ENCODE peak calls at places on chromosomes 4 and X, in six cellular contexts. One of them, this sample, is unnamed.
A peak's percentile ranks its signal among the peaks of the same experiment; 100 is the strongest.

GRCh38 chrX:14886252-14886651 is 13.0 kb downstream of the MOSPD2 start:
- DNase-seq in CD4-positive, alpha-beta T cell: no peak
- DNase-seq in CD8-positive, alpha-beta T cell: no peak
- DNase-seq in lower leg skin: no peak
- DNase-seq in RWPE1: no peak
- DNase-seq in neural crest cell: no peak
- DNase-seq in this sample: no peak

GRCh38 chrX:106728337-106728736 is 1.8 kb downstream of the RNF128 start:
- DNase-seq in neural crest cell: no peak
- DNase-seq in RWPE1: no peak
- DNase-seq in CD4-positive, alpha-beta T cell: no peak
- DNase-seq in CD8-positive, alpha-beta T cell: no peak
- DNase-seq in lower leg skin: no peak
- DNase-seq in this sample: no peak

GRCh38 chr4:67907650-67908049 is 23.8 kb upstream of the TMPRSS11D start:
- DNase-seq in RWPE1: no peak
- DNase-seq in CD4-positive, alpha-beta T cell: no peak
- DNase-seq in lower leg skin: no peak
- DNase-seq in neural crest cell: no peak
- DNase-seq in CD8-positive, alpha-beta T cell: no peak
- DNase-seq in this sample: no peak

GRCh38 chr4:180695851-180696250 is 1547.4 kb upstream of the TENM3 start:
- DNase-seq in neural crest cell: no peak
- DNase-seq in CD4-positive, alpha-beta T cell: no peak
- DNase-seq in RWPE1: no peak
- DNase-seq in lower leg skin: no peak
- DNase-seq in CD8-positive, alpha-beta T cell: no peak
- DNase-seq in this sample: no peak

GRCh38 chrX:12042615-12043014 is 95.7 kb upstream of the FRMPD4 start:
- DNase-seq in CD4-positive, alpha-beta T cell: no peak
- DNase-seq in RWPE1: no peak
- DNase-seq in lower leg skin: no peak
- DNase-seq in CD8-positive, alpha-beta T cell: no peak
- DNase-seq in neural crest cell: no peak
- DNase-seq in this sample: no peak

GRCh38 chrX:45385767-45386166 is 185.1 kb upstream of the DIPK2B start:
- DNase-seq in lower leg skin: no peak
- DNase-seq in RWPE1: no peak
- DNase-seq in CD4-positive, alpha-beta T cell: no peak
- DNase-seq in neural crest cell: no peak
- DNase-seq in CD8-positive, alpha-beta T cell: no peak
- DNase-seq in this sample: no peak

GRCh38 chr4:118954246-118954645 is 65.6 kb downstream of the SYNPO2 start:
- DNase-seq in CD8-positive, alpha-beta T cell: no peak
- DNase-seq in lower leg skin: no peak
- DNase-seq in CD4-positive, alpha-beta T cell: no peak
- DNase-seq in RWPE1: no peak
- DNase-seq in neural crest cell: no peak
- DNase-seq in this sample: no peak

GRCh38 chr4:85713005-85713404 is 238.1 kb downstream of the ARHGAP24 start:
- DNase-seq in CD8-positive, alpha-beta T cell: no peak
- DNase-seq in RWPE1: no peak
- DNase-seq in neural crest cell: no peak
- DNase-seq in CD4-positive, alpha-beta T cell: no peak
- DNase-seq in lower leg skin: no peak
- DNase-seq in this sample: no peak

GRCh38 chr4:158121203-158121586 is 51.6 kb downstream of the GASK1B start:
- DNase-seq in lower leg skin: no peak
- DNase-seq in RWPE1: peak; percentile 6
- DNase-seq in neural crest cell: no peak
- DNase-seq in CD4-positive, alpha-beta T cell: no peak
- DNase-seq in CD8-positive, alpha-beta T cell: no peak
- DNase-seq in this sample: no peak

GRCh38 chrX:26783512-26784225 is 567.7 kb downstream of the MAGEB5 start:
- DNase-seq in RWPE1: no peak
- DNase-seq in CD8-positive, alpha-beta T cell: no peak
- DNase-seq in lower leg skin: no peak
- DNase-seq in neural crest cell: peak; percentile 26
- DNase-seq in CD4-positive, alpha-beta T cell: no peak
- DNase-seq in this sample: no peak

DNA sequence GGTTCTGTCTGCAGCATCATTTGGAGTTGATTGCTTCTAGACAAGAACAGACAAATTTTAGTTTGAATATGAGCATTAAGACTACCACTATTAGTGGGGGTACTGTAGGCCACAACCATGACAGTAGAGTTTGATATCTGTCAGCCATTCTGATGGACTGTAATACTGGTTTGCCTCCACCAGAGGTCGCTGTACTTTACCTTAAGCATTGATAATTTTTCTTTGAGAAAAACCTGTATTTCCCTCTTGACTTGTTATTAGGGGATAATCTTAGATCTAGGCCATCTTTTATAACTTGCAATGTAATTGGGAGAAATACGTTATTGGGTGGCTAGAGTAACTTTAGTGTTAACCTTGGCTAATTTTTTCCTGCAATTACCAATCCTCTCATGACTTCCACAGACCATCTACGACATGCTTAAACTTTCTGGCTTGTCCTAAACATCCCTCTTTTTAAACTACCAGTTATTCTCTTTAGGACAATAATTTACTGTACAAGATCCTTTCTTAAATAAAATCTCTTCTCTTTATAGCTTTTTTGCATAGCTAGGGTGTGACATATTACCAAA is 562.4 kb downstream of the MAGEB5 start:
- DNase-seq in CD4-positive, alpha-beta T cell: no peak
- DNase-seq in CD8-positive, alpha-beta T cell: no peak
- DNase-seq in RWPE1: no peak
- DNase-seq in neural crest cell: no peak
- DNase-seq in lower leg skin: no peak
- DNase-seq in this sample: no peak
- TF ChIP-seq CTCF in CD4-positive, alpha-beta T cell: no peak
- TF ChIP-seq CTCF in CD8-positive, alpha-beta T cell: no peak
- TF ChIP-seq CTCF in RWPE1: no peak
- TF ChIP-seq CTCF in neural crest cell: peak; percentile 41
- TF ChIP-seq CTCF in lower leg skin: no peak
- TF ChIP-seq CTCF in this sample: no peak

GRCh38 chr4:134650461-134650860 is 448.9 kb upstream of the PABPC4L start:
- DNase-seq in lower leg skin: no peak
- DNase-seq in RWPE1: no peak
- DNase-seq in neural crest cell: no peak
- DNase-seq in CD8-positive, alpha-beta T cell: no peak
- DNase-seq in CD4-positive, alpha-beta T cell: no peak
- DNase-seq in this sample: no peak
- TF ChIP-seq CTCF in lower leg skin: no peak
- TF ChIP-seq CTCF in RWPE1: no peak
- TF ChIP-seq CTCF in neural crest cell: peak; percentile 28
- TF ChIP-seq CTCF in CD8-positive, alpha-beta T cell: no peak
- TF ChIP-seq CTCF in CD4-positive, alpha-beta T cell: no peak
- TF ChIP-seq CTCF in this sample: no peak

DNA sequence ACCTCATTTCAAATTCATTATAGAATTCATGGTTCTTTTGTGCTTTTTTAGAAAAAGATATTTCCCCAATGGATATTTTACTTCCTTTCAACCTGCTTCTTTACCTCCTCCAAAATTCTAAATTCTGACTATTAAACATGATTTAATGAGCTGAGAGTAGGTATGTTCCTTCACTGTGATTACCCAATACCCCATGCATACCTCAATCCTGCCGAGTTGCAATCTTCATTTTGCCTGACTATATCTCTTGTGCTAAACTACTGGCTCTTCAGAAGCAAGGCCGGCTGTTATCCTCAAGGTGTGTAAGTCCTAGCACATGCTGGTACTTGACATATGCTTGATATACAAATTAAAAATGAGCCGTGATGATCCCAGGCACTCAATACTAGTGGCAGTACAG is 320.5 kb downstream of the KCNIP4 start:
- DNase-seq in CD4-positive, alpha-beta T cell: no peak
- DNase-seq in RWPE1: no peak
- DNase-seq in lower leg skin: no peak
- DNase-seq in CD8-positive, alpha-beta T cell: no peak
- DNase-seq in neural crest cell: no peak
- DNase-seq in this sample: no peak
- TF ChIP-seq CTCF in CD4-positive, alpha-beta T cell: no peak
- TF ChIP-seq CTCF in RWPE1: no peak
- TF ChIP-seq CTCF in lower leg skin: no peak
- TF ChIP-seq CTCF in CD8-positive, alpha-beta T cell: no peak
- TF ChIP-seq CTCF in neural crest cell: no peak
- TF ChIP-seq CTCF in this sample: no peak

DNA sequence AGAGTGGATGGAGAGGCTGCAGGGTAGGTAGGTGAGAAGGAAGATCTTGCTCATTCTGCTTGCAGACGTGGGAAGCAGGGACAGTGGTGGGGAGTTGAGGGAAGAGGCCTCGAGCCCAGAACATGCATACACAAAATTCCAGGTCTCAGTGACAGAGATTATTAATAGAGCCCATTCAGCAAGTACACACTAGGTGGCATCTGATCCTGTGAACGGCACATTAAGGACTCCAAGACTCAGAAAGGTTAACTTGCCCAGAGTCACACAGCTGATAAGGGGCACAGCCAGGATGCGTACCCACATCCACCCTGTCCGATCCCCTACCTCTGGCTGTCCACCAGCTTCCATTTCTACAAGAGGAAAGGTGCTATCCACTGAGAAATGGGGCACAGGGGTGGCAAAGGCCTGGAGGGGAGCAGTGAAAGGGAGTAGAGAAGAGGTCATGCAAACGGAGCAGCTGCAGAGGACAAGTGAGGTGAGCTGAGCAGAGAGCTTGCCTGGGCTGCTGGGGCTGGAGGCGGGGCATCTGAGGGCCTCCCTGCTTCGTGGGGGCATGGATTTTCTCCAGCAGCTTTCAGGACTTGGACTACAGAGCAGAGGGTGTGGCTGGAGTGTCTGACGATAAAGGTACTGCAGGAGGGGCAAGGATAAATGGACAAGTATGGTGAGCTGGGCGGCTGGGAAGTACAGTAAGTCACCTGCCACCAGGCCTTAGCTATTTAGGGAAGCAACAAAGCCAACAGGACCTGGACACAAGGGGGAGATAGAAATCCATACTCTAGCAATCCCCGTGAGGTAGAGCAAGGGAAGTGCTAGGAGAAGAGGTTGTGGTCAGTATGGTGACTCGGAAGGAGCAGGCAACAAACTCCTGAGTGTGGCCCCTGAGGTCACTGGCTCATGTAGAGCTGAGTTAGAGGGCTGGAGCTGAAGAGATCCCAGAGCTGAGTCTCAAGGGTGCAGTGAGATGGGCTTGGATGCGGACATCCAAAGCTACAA is 11.2 kb downstream of the IDS start:
- DNase-seq in CD4-positive, alpha-beta T cell: no peak
- DNase-seq in RWPE1: no peak
- DNase-seq in neural crest cell: no peak
- DNase-seq in CD8-positive, alpha-beta T cell: no peak
- DNase-seq in lower leg skin: peak; percentile 46
- DNase-seq in this sample: no peak
- TF ChIP-seq CTCF in CD4-positive, alpha-beta T cell: no peak
- TF ChIP-seq CTCF in RWPE1: no peak
- TF ChIP-seq CTCF in neural crest cell: no peak
- TF ChIP-seq CTCF in CD8-positive, alpha-beta T cell: no peak
- TF ChIP-seq CTCF in lower leg skin: no peak
- TF ChIP-seq CTCF in this sample: no peak

DNA sequence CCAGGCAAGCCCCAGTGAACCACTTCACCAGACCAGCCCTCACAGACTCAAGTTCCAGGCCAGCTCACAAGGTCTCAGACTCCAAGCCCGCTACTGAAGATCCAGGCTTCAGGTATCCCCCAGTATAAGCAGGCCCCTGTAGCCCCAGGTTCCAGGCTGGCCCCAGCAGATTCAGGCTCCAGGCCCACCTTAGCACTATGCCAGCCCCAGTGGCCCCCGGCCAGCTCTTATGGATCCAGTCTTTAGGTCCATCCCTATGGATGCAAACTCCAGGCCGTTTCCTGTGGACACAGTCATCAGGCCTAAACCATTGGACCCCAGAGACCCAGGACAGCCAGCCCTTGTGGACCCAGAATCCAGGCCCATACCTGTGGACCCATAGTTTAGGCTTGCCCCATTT is 277.8 kb upstream of the MAGEB18 start:
- DNase-seq in neural crest cell: no peak
- DNase-seq in lower leg skin: no peak
- DNase-seq in RWPE1: no peak
- DNase-seq in CD4-positive, alpha-beta T cell: no peak
- DNase-seq in CD8-positive, alpha-beta T cell: no peak
- DNase-seq in this sample: no peak
- TF ChIP-seq CTCF in neural crest cell: no peak
- TF ChIP-seq CTCF in lower leg skin: no peak
- TF ChIP-seq CTCF in RWPE1: no peak
- TF ChIP-seq CTCF in CD4-positive, alpha-beta T cell: no peak
- TF ChIP-seq CTCF in CD8-positive, alpha-beta T cell: no peak
- TF ChIP-seq CTCF in this sample: no peak

GRCh38 chr4:81919810-81920209 is 448.1 kb upstream of the RASGEF1B start:
- DNase-seq in neural crest cell: no peak
- DNase-seq in CD8-positive, alpha-beta T cell: no peak
- DNase-seq in RWPE1: no peak
- DNase-seq in lower leg skin: no peak
- DNase-seq in CD4-positive, alpha-beta T cell: no peak
- DNase-seq in this sample: no peak

GRCh38 chr4:81922271-81922775 is 450.6 kb upstream of the RASGEF1B start:
- DNase-seq in neural crest cell: no peak
- DNase-seq in lower leg skin: no peak
- DNase-seq in CD4-positive, alpha-beta T cell: no peak
- DNase-seq in RWPE1: no peak
- DNase-seq in CD8-positive, alpha-beta T cell: no peak
- DNase-seq in this sample: no peak

GRCh38 chr4:81921757-81922159 is 450.1 kb upstream of the RASGEF1B start:
- DNase-seq in CD8-positive, alpha-beta T cell: no peak
- DNase-seq in RWPE1: no peak
- DNase-seq in CD4-positive, alpha-beta T cell: no peak
- DNase-seq in neural crest cell: no peak
- DNase-seq in lower leg skin: no peak
- DNase-seq in this sample: no peak

GRCh38 chr4:81915430-81915829 is 443.7 kb upstream of the RASGEF1B start:
- DNase-seq in CD4-positive, alpha-beta T cell: no peak
- DNase-seq in RWPE1: no peak
- DNase-seq in lower leg skin: no peak
- DNase-seq in CD8-positive, alpha-beta T cell: no peak
- DNase-seq in neural crest cell: no peak
- DNase-seq in this sample: no peak

DNA sequence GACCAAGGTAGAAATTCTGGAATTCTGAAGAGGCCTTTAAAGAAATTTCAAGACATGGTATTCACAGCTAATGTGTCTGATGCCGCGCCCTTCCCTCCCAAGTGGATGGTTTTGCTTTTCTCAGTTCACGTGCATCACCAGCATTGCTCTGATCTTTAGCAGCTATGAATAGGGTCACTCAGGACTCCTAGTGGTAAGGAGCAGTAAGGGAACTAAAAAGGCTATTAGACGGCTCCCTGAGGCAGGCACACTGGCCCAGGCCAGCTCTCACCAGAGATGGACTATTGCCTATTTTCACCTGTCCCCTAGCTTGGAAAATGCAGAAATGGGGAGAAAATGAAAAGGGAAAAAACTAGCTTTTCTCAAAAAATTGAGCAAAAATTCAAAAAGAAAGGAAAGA is 447.5 kb upstream of the RASGEF1B start:
- DNase-seq in neural crest cell: no peak
- DNase-seq in RWPE1: peak; percentile 9
- DNase-seq in CD4-positive, alpha-beta T cell: no peak
- DNase-seq in lower leg skin: no peak
- DNase-seq in CD8-positive, alpha-beta T cell: no peak
- DNase-seq in this sample: no peak
- TF ChIP-seq CTCF in neural crest cell: peak; percentile 54
- TF ChIP-seq CTCF in RWPE1: no peak
- TF ChIP-seq CTCF in CD4-positive, alpha-beta T cell: no peak
- TF ChIP-seq CTCF in lower leg skin: no peak
- TF ChIP-seq CTCF in CD8-positive, alpha-beta T cell: no peak
- TF ChIP-seq CTCF in this sample: peak; percentile 56

GRCh38 chrX:34521563-34521962 is 135.5 kb downstream of the TMEM47 start:
- DNase-seq in RWPE1: peak; percentile 0
- DNase-seq in CD8-positive, alpha-beta T cell: no peak
- DNase-seq in CD4-positive, alpha-beta T cell: no peak
- DNase-seq in neural crest cell: no peak
- DNase-seq in lower leg skin: no peak
- DNase-seq in this sample: no peak
- TF ChIP-seq CTCF in RWPE1: no peak
- TF ChIP-seq CTCF in CD8-positive, alpha-beta T cell: no peak
- TF ChIP-seq CTCF in CD4-positive, alpha-beta T cell: no peak
- TF ChIP-seq CTCF in neural crest cell: no peak
- TF ChIP-seq CTCF in lower leg skin: no peak
- TF ChIP-seq CTCF in this sample: peak; percentile 14